ENCODE peak calls at places on chromosome 2, in six cellular contexts. H is activated CD4-positive, alpha-beta T cell treated with anti-CD3 and anti-CD28 coated beads for 36 hours; O is HT1080; Z is substantia nigra; J is left ventricle myocardium superior; I is NCI-H1105 treated with DMSO at 0.1 percent for 48 hours. K is an unnamed sample.

GRCh38 chr2:224948859-224949258 is 93.4 kb downstream of the DOCK10 start:
- DNase-seq in O (peak; percentile 88), Z (no peak), J (no peak), H (no peak), I (no peak), K (no peak)

GRCh38 chr2:59223737-59224136 is 982.6 kb upstream of the FANCL start:
- DNase-seq in H (no peak), Z (no peak), O (no peak), I (no peak), J (peak; percentile 26), K (no peak)

GRCh38 chr2:72330673-72331072 is 183.0 kb upstream of the CYP26B1 start:
- DNase-seq in O (no peak), Z (no peak), I (peak; percentile 55), J (no peak), H (no peak), K (no peak)

GRCh38 chr2:23615216-23616020 is 230.4 kb downstream of the KLHL29 start:
- DNase-seq in J (no peak), Z (no peak), I (no peak), O (no peak), H (no peak), K (no peak)

GRCh38 chr2:175597286-175597685 is 404.8 kb downstream of the LNPK start:
- DNase-seq in I (no peak), O (no peak), J (no peak), Z (no peak), H (no peak), K (no peak)

GRCh38 chr2:49248506-49248905 is 94.2 kb upstream of the FSHR start:
- DNase-seq in H (no peak), J (no peak), I (no peak), Z (no peak), O (peak; percentile 93), K (no peak)

GRCh38 chr2:43445248-43445647 is 150.6 kb downstream of the THADA start:
- DNase-seq in H (no peak), I (no peak), J (no peak), O (no peak), Z (no peak), K (no peak)

GRCh38 chr2:212646698-212647097 is 108.1 kb upstream of the ERBB4 start:
- DNase-seq in O (peak; percentile 85), H (no peak), J (no peak), I (no peak), Z (no peak), K (no peak)

GRCh38 chr2:101518470-101519172 is 43.7 kb upstream of the RFX8 start:
- DNase-seq in Z (peak; percentile 53), I (peak; percentile 23), J (peak; percentile 59), H (peak; percentile 25), O (peak; percentile 68), K (no peak)

GRCh38 chr2:75292826-75293225 is 93.5 kb upstream of the TACR1 start:
- DNase-seq in H (no peak), O (peak; percentile 79), Z (no peak), J (no peak), I (no peak), K (no peak)

GRCh38 chr2:234292205-234292954 is 204.5 kb downstream of the ARL4C start:
- DNase-seq in J (no peak), O (peak; percentile 95), H (peak; percentile 77), Z (no peak), I (no peak), K (peak; percentile 68)

GRCh38 chr2:236985940-236986339 is 99.7 kb upstream of the COPS8 start:
- DNase-seq in Z (no peak), I (peak; percentile 33), J (no peak), H (no peak), O (no peak), K (no peak)

GRCh38 chr2:102975996-102976636 is 214.3 kb downstream of the TMEM182 start:
- DNase-seq in O (peak; percentile 45), Z (peak; percentile 12), J (no peak), H (peak; percentile 22), I (peak; percentile 35), K (no peak)

GRCh38 chr2:225086915-225087314 is 44.6 kb upstream of the DOCK10 start:
- DNase-seq in I (no peak), O (no peak), Z (no peak), J (no peak), H (no peak), K (no peak)

GRCh38 chr2:159265171-159265576 is 21.3 kb downstream of the WDSUB1 start:
- DNase-seq in H (no peak), Z (no peak), I (no peak), O (peak; percentile 81), J (no peak), K (no peak)

GRCh38 chr2:161386228-161386627 is 29.9 kb upstream of the TBR1 start:
- DNase-seq in J (no peak), O (no peak), Z (no peak), H (no peak), I (no peak), K (no peak)

GRCh38 chr2:110807520-110807919 is 75.1 kb downstream of the ACOXL start:
- DNase-seq in O (no peak), J (peak; percentile 37), Z (no peak), I (no peak), H (no peak), K (no peak)

GRCh38 chr2:16402891-16403290 is 262.7 kb downstream of the CYRIA start:
- DNase-seq in J (no peak), O (no peak), H (no peak), Z (no peak), I (no peak), K (no peak)

GRCh38 chr2:165601866-165602636 is 132.6 kb downstream of the CSRNP3 start:
- DNase-seq in H (no peak), O (peak; percentile 34), Z (no peak), I (peak; percentile 89), J (no peak), K (no peak)

GRCh38 chr2:169091761-169092523 is 22.6 kb downstream of the DHRS9 start:
- DNase-seq in I (no peak), H (no peak), O (peak; percentile 60), Z (no peak), J (no peak), K (no peak)

GRCh38 chr2:17058772-17059402 is 393.3 kb upstream of the CYRIA start:
- DNase-seq in H (no peak), J (no peak), I (no peak), O (no peak), Z (no peak), K (no peak)

K was measured in stimulated activated naive CD4-positive, alpha-beta T cell.